ENCODE peak calls at places on chromosome 3, in four cellular contexts. K, G, B and O are unnamed samples.

GRCh38 chr3:67540198-67540894 is 114.1 kb downstream of the SUCLG2 start:
- DNase-seq in K (no peak), G (no peak), B (no peak), O (no peak)

GRCh38 chr3:53570709-53571108 is 76.3 kb downstream of the CACNA1D start:
- DNase-seq in K (no peak), G (peak), B (no peak), O (peak)

GRCh38 chr3:197518794-197519451 is 36.8 kb downstream of the BDH1 start:
- DNase-seq in K (no peak), G (peak), B (no peak), O (no peak)

GRCh38 chr3:38000965-38001455 is 10.4 kb downstream of the VILL start:
- DNase-seq in K (no peak), G (peak), B (no peak), O (no peak)

GRCh38 chr3:106688463-106688862 is 688.8 kb upstream of the CCDC54 start:
- DNase-seq in K (no peak), G (no peak), B (peak), O (peak)

GRCh38 chr3:138678086-138678485 is 69.5 kb downstream of the FAIM start:
- DNase-seq in K (no peak), G (no peak), B (no peak), O (no peak)

GRCh38 chr3:12138044-12138443 is 20.7 kb downstream of the TIMP4 start:
- DNase-seq in K (peak), G (no peak), B (peak), O (no peak)

GRCh38 chr3:17808994-17809393 is 66.6 kb upstream of the TBC1D5 start:
- DNase-seq in K (no peak), G (no peak), B (peak), O (peak)

GRCh38 chr3:178146406-178146831 is 389.8 kb upstream of the KCNMB2 start:
- DNase-seq in K (no peak), G (no peak), B (peak), O (peak)

GRCh38 chr3:181725830-181726229 is 14.1 kb downstream of the SOX2 start:
- DNase-seq in K (no peak), G (no peak), B (no peak), O (no peak)

GRCh38 chr3:15428539-15428938 is 1.1 kb downstream of the EAF1 start:
- DNase-seq in K (no peak), G (no peak), B (peak), O (peak)

GRCh38 chr3:134360046-134360445 is 14.2 kb downstream of the AMOTL2 start:
- DNase-seq in K (no peak), G (peak), B (no peak), O (no peak)

GRCh38 chr3:64958187-64958586 is 270.4 kb upstream of the ADAMTS9 start:
- DNase-seq in K (no peak), G (no peak), B (no peak), O (no peak)

GRCh38 chr3:9074079-9074478 is 110.8 kb upstream of the RAD18 start:
- DNase-seq in K (no peak), G (no peak), B (no peak), O (peak)

GRCh38 chr3:72492240-72492639 is 356.0 kb downstream of the SHQ1 start:
- DNase-seq in K (peak), G (no peak), B (peak), O (peak)

GRCh38 chr3:57688291-57688690 is 4.6 kb downstream of the DENND6A start:
- DNase-seq in K (no peak), G (no peak), B (no peak), O (no peak)

GRCh38 chr3:42719002-42719401 is 16.4 kb upstream of the HHATL start:
- DNase-seq in K (no peak), G (no peak), B (no peak), O (no peak)

GRCh38 chr3:60935709-60936108 is 315.5 kb downstream of the FHIT start:
- DNase-seq in K (no peak), G (no peak), B (peak), O (no peak)

GRCh38 chr3:151228291-151229125 is 25.5 kb upstream of the GPR171 start:
- DNase-seq in K (no peak), G (no peak), B (peak), O (no peak)

GRCh38 chr3:47162695-47163022 is 1.3 kb downstream of the SETD2 start:
- DNase-seq in K (no peak), G (no peak), B (peak), O (no peak)

DNA sequence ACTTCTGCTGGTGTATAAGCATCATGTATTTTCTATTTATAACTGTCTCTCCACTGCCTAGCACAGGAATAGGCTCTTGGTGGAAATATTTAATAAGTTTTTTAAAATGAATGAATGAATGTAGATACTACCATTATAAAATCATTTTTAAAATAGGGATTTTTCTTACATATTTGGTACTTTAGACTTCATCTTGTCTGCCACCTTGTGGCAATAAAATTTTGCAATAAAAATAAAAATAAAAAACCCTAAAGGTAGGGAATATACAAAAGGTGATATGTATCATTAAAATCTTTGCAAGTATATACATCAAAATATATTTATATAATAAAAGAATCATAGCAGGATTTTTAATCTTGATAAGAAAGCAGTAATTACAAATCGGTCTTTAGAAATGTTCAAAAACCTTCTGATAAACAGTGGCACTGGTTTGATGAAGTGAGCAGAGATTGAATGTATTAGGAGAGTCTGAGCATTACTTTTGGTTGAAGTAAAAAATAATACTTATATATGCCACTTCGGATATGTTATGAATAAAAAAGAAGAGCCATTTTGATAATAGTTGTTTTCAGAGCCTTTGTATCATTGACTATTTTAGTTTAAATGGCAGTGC is 95.2 kb downstream of the SPATA16 start:
- DNase-seq in K (no peak), G (no peak), B (peak), O (no peak)
- TF ChIP-seq CTCF in K (peak), G (peak), B (peak), O (peak)

DNA sequence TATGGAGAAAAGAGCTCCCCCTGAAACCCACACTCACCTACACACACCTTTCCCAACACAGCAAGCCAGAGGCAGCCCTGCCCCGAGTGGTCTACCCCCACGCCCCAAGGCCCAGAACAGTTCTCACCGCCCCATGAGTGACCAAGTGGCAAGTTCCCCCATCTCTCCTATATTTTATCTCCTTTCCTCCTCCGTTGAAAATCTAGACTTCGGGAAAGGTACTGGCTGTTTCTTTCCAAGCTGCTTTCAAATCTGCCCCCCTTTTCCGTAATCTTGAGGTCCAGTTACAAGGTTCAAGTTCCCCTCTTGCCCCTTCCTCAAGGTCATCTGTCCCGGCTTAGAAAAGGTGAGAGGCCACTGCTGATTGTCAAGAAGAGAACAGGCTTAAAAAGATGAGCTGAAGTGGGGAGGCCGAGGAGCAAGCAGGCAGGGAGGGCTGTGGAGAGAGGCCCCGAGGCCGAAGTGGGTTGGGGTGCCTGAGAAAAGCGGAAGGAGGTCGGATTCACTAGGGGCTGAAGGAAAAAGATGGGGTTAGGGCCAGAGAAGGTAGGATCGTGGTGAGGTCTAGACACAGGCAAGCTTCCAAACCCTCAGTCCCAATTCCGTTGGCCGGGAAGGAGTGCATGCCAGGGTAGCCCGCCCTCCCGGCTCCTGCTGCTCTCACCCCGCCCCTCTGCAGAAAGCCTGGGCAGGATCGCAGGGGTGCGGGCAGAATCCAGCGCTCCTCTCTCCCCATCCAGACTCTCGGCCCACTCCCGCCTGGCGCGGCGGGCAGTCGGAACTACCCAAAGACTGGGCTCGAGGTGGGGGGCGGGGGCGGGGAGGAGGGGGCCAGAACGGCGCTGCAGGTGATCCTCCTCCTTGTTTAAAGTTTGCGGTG is 1.7 kb downstream of the SEMA5B start:
- DNase-seq in K (peak), G (no peak), B (no peak), O (no peak)
- H3K4me3 ChIP-seq in K (peak), G (peak), B (no peak), O (peak)

GRCh38 chr3:46087871-46088270 is 60.6 kb upstream of the XCR1 start:
- DNase-seq in K (no peak), G (no peak), B (peak), O (no peak)
- TF ChIP-seq CTCF in K (no peak), G (peak), B (peak), O (peak)

GRCh38 chr3:159137966-159138365 is 336.1 kb downstream of the MFSD1 start:
- DNase-seq in K (no peak), G (no peak), B (no peak), O (no peak)
- H3K4me3 ChIP-seq in K (no peak), G (no peak), B (no peak), O (no peak)

DNA sequence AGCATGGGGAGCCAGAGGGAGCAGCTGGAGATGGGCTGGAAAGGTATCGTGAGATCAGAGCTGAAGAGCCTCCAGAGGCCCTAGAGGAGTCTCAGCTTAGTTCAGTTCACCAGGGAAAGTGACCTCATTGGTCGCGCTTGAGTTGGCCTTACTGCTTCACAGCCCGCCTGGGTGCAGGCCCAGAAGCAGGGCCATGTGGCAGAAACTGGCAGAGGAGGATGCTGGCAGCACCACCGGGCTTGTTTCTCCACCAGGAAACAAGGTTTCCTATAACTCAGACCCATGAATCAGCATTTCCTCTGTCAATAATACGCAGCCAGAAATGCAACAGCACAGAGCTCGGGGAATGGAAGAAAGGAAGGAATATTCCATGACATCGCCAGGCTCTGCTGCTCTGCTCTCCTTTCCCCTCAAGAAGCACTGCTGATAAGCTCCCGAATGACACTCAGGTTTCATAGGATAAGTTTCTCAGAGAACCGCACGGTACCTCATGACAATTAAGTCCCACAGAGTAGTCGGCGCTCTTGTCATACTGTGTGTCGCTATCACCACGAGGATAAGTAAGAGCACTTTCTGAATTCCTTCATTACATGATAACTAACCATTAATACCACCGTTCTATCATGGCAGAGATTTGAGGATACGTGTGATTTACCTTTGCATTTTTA is 147.1 kb upstream of the LPP start:
- DNase-seq in K (peak), G (no peak), B (no peak), O (no peak)
- TF ChIP-seq CTCF in K (no peak), G (no peak), B (no peak), O (no peak)

GRCh38 chr3:112382543-112383160 is 49.7 kb downstream of the CD200 start:
- DNase-seq in K (no peak), G (no peak), B (no peak), O (no peak)
- H3K4me3 ChIP-seq in K (no peak), G (no peak), B (no peak), O (no peak)